ENCODE peak calls at places on chromosome X, in four cellular contexts. W is psoas muscle; L is coronary artery; E is CD4-positive, alpha-beta T cell. P is an unnamed sample.

GRCh38 chrX:39157796-39158195 is 356.5 kb downstream of the MID1IP1 start:
- DNase-seq in L (no peak), W (no peak), E (no peak), P (no peak)

GRCh38 chrX:63581390-63581789 is 203.6 kb downstream of the ARHGEF9 start:
- DNase-seq in E (no peak), W (no peak), L (no peak), P (no peak)

GRCh38 chrX:67544871-67545771 is 1.3 kb downstream of the AR start:
- DNase-seq in W (peak; percentile 73), E (no peak), L (no peak), P (no peak)

GRCh38 chrX:132119283-132119682 is 8.5 kb downstream of the FRMD7 start:
- DNase-seq in W (no peak), E (no peak), L (no peak), P (no peak)

GRCh38 chrX:1322393-1322792 is 14.2 kb upstream of the IL3RA start:
- DNase-seq in L (no peak), E (no peak), W (no peak), P (no peak)

GRCh38 chrX:107483976-107484726 is 34.7 kb downstream of the FRMPD3 start:
- DNase-seq in L (no peak), W (peak; percentile 65), E (no peak), P (no peak)

GRCh38 chrX:103343105-103343504 is 13.1 kb downstream of the TCEAL7 start:
- DNase-seq in L (no peak), E (peak; percentile 13), W (no peak), P (no peak)

GRCh38 chrX:20254712-20255299 is 11.9 kb downstream of the RPS6KA3 start:
- DNase-seq in W (no peak), E (no peak), L (no peak), P (no peak)

GRCh38 chrX:86604620-86605019 is 456.4 kb downstream of the DACH2 start:
- DNase-seq in W (no peak), L (no peak), E (no peak), P (no peak)

GRCh38 chrX:129686422-129686948 is 31.7 kb upstream of the APLN start:
- DNase-seq in L (peak; percentile 68), W (no peak), E (no peak), P (no peak)

GRCh38 chrX:13074297-13075262 is 30.2 kb upstream of the FAM9C start:
- DNase-seq in L (no peak), E (no peak), W (no peak), P (no peak)

GRCh38 chrX:50712777-50713176 is 101.2 kb downstream of the SHROOM4 start:
- DNase-seq in L (no peak), W (no peak), E (no peak), P (no peak)

DNA sequence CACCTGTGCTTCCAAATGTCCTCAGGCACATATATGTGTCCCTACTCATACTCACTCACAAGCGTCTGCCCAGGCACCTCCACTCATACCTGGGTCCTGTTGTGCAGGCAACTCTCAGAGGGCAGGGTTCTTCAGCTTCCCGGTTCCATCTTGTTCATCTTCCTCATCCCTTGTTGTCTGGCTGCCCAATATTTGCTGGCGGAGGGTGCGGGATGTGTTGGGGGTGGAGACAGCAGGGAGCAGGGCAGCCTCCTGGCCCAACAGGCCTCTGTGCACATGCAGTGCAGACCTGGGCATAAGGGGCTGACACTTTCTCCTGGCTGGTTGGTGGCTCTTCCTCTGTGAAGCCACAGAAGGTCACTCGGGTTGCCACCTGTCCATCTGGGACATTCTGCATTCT is 32.1 kb downstream of the NBDY start:
- DNase-seq in W (peak; percentile 47), E (no peak), L (no peak), P (no peak)
- H3K27ac ChIP-seq in W (no peak overlapping the region), E (no peak overlapping the region), L (no peak overlapping the region), P (no peak overlapping the region)

GRCh38 chrX:55522577-55523254 is 33.1 kb upstream of the USP51 start:
- DNase-seq in E (no peak), L (no peak), W (peak; percentile 36), P (no peak)

GRCh38 chrX:55521687-55522086 is 32.0 kb upstream of the USP51 start:
- DNase-seq in E (no peak), W (no peak), L (no peak), P (no peak)

GRCh38 chrX:55524487-55524886 is 34.8 kb upstream of the USP51 start:
- DNase-seq in W (no peak), E (no peak), L (no peak), P (no peak)
- TF ChIP-seq CTCF in W (no peak), E (no peak), L (no peak), P (no peak)

GRCh38 chrX:114508836-114509235 is 75.0 kb upstream of the HTR2C start:
- DNase-seq in L (no peak), W (no peak), E (no peak), P (no peak)
- H3K27ac ChIP-seq in L (no peak overlapping the region), W (no peak overlapping the region), E (no peak overlapping the region), P (no peak overlapping the region)

GRCh38 chrX:133648594-133648993 is 233.3 kb upstream of the GPC4 start:
- DNase-seq in W (no peak), E (no peak), L (no peak), P (no peak)
- TF ChIP-seq CTCF in W (no peak), E (no peak), L (no peak), P (no peak)

P was measured in lung.